ENCODE peak calls at places on chromosome 10, in ten cellular contexts. H is heart left ventricle, B is HepG2, M is fibroblast of mammary gland, P is mucosa of descending colon, K is thoracic aorta, Q is PC-9, O is astrocyte of the cerebellum, C is kidney, W is endothelial cell of umbilical vein. J is an unnamed sample.

GRCh38 chr10:73814896-73815718 is 3.7 kb upstream of the NDST2 start:
- DNase-seq in K (no peak), H (no peak), C (no peak), O (no peak), Q (no peak), B (no peak), P (no peak), W (no peak), M (peak), J (no peak)

GRCh38 chr10:50624866-50625491 is 1.2 kb upstream of the SGMS1 start:
- DNase-seq in H (peak), Q (peak), M (peak), K (peak), B (peak), P (peak), W (peak), O (no peak), C (no peak), J (peak)

GRCh38 chr10:69515699-69516547 is 57.3 kb downstream of the NEUROG3 start:
- DNase-seq in O (peak), P (peak), C (peak), M (peak), H (peak), K (no peak), B (peak), W (peak), Q (peak), J (peak)

GRCh38 chr10:95485445-95485844 is 75.7 kb downstream of the SORBS1 start:
- DNase-seq in P (no peak), B (peak), Q (no peak), H (no peak), K (no peak), M (no peak), O (no peak), C (no peak), W (peak), J (no peak)

GRCh38 chr10:130300608-130301025 is 164.4 kb downstream of the GLRX3 start:
- DNase-seq in M (peak), C (peak), B (no peak), P (peak), H (peak), Q (no peak), W (no peak), K (no peak), O (no peak), J (peak)

GRCh38 chr10:24513155-24513554 is 210.5 kb downstream of the ARHGAP21 start:
- DNase-seq in K (no peak), Q (no peak), W (no peak), P (peak), H (no peak), B (no peak), O (peak), C (no peak), M (peak), J (peak)

GRCh38 chr10:117165557-117166419 is 27.7 kb upstream of the VAX1 start:
- DNase-seq in M (peak), P (peak), H (peak), W (peak), Q (no peak), K (no peak), B (no peak), O (no peak), C (peak), J (peak)

GRCh38 chr10:86100581-86101061 is 266.0 kb downstream of the GRID1 start:
- DNase-seq in P (no peak), W (no peak), Q (no peak), M (peak), B (peak), K (no peak), C (no peak), O (no peak), H (no peak), J (no peak)

GRCh38 chr10:25747038-25747437 is 187.0 kb upstream of the MYO3A start:
- DNase-seq in P (no peak), W (no peak), B (no peak), Q (no peak), H (no peak), C (no peak), K (no peak), O (no peak), M (no peak), J (no peak)

GRCh38 chr10:106935978-106936451 is 228.5 kb downstream of the SORCS1 start:
- DNase-seq in B (no peak), W (no peak), K (no peak), H (no peak), O (no peak), C (no peak), M (no peak), Q (no peak), P (no peak), J (no peak)

GRCh38 chr10:106582291-106582690 is 582.2 kb downstream of the SORCS1 start:
- DNase-seq in M (peak), Q (no peak), K (no peak), B (no peak), C (no peak), W (no peak), O (no peak), P (no peak), H (no peak), J (no peak)

DNA sequence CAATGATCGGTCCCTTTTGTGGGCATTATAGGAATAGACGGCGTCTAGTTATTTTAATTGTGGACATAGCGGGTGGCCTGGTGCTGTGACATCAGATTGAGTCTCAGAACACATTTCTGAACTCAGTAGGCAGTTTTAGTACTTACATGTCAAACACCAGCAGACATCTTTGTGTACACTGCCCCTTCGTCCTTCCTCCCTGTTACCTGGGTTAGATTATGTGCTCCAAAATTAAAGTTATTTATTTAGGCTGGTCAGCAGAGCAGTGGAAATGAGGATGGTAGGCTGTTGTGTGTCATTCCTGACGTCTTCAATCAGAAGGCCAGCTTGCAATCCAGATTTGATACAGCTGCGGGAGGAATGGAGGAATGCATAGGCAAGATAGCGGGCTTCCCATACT is 3.7 kb downstream of the TCF7L2 start:
- DNase-seq in C (no peak), B (no peak), P (no peak), W (peak), K (no peak), Q (no peak), O (no peak), H (no peak), M (peak), J (peak)
- H3K4me3 ChIP-seq in C (peak), B (peak), P (peak), W (peak), K (peak), Q (peak), O (peak), H (peak), M (peak), J (peak)

GRCh38 chr10:18483787-18484186 is 167.6 kb downstream of the NSUN6 start:
- DNase-seq in M (no peak), W (no peak), O (no peak), H (no peak), B (no peak), C (no peak), P (no peak), K (no peak), Q (no peak), J (no peak)
- TF ChIP-seq CTCF in M (no peak), W (no peak), O (no peak), H (no peak), B (no peak), C (no peak), P (no peak), K (no peak), Q (no peak), J (no peak)

GRCh38 chr10:121864168-121864567 is 63.7 kb downstream of the ATE1 start:
- DNase-seq in Q (no peak), W (no peak), O (no peak), C (no peak), H (no peak), M (no peak), B (no peak), P (no peak), K (no peak), J (no peak)
- H3K4me3 ChIP-seq in Q (no peak), W (no peak), O (no peak), C (no peak), H (no peak), M (no peak), B (no peak), P (no peak), K (no peak), J (no peak)

GRCh38 chr10:102752934-102753664 is 9.4 kb downstream of the WBP1L start:
- DNase-seq in C (no peak), B (peak), O (peak), W (peak), Q (no peak), H (no peak), K (no peak), P (no peak), M (peak), J (peak)
- TF ChIP-seq CTCF in C (peak), B (peak), O (peak), W (peak), Q (peak), H (peak), K (peak), P (no peak), M (peak), J (peak)

GRCh38 chr10:124721295-124722052 is 22.7 kb downstream of the FAM53B start:
- DNase-seq in C (peak), W (peak), Q (no peak), H (peak), P (peak), M (peak), O (no peak), K (no peak), B (no peak), J (no peak)
- H3K4me3 ChIP-seq in C (no peak), W (no peak), Q (no peak), H (no peak), P (no peak), M (no peak), O (no peak), K (no peak), B (no peak), J (no peak)

GRCh38 chr10:71316786-71317160 is 2.3 kb upstream of the SLC29A3 start:
- DNase-seq in K (no peak), C (no peak), H (no peak), P (no peak), O (no peak), W (no peak), B (no peak), M (no peak), Q (no peak), J (no peak)

GRCh38 chr10:71321386-71321785 is 2.3 kb downstream of the SLC29A3 start:
- DNase-seq in W (no peak), O (no peak), Q (no peak), H (no peak), C (no peak), M (no peak), K (no peak), B (no peak), P (no peak), J (no peak)

GRCh38 chr10:71319042-71319799 is at the start of gene SLC29A3:
- DNase-seq in K (no peak), M (peak), O (peak), B (peak), P (peak), W (peak), C (peak), Q (peak), H (peak), J (peak)

GRCh38 chr10:71320592-71320991 is 1.5 kb downstream of the SLC29A3 start:
- DNase-seq in K (no peak), Q (no peak), C (peak), O (no peak), W (no peak), B (peak), P (peak), M (no peak), H (no peak), J (no peak)

GRCh38 chr10:71319800-71320392 is 837 bp downstream of the SLC29A3 start:
- DNase-seq in M (no peak), O (no peak), H (no peak), C (no peak), P (peak), K (no peak), Q (no peak), B (no peak), W (no peak), J (no peak)
- TF ChIP-seq CTCF in M (no peak), O (no peak), H (no peak), C (no peak), P (no peak), K (no peak), Q (peak), B (no peak), W (no peak), J (no peak)

DNA sequence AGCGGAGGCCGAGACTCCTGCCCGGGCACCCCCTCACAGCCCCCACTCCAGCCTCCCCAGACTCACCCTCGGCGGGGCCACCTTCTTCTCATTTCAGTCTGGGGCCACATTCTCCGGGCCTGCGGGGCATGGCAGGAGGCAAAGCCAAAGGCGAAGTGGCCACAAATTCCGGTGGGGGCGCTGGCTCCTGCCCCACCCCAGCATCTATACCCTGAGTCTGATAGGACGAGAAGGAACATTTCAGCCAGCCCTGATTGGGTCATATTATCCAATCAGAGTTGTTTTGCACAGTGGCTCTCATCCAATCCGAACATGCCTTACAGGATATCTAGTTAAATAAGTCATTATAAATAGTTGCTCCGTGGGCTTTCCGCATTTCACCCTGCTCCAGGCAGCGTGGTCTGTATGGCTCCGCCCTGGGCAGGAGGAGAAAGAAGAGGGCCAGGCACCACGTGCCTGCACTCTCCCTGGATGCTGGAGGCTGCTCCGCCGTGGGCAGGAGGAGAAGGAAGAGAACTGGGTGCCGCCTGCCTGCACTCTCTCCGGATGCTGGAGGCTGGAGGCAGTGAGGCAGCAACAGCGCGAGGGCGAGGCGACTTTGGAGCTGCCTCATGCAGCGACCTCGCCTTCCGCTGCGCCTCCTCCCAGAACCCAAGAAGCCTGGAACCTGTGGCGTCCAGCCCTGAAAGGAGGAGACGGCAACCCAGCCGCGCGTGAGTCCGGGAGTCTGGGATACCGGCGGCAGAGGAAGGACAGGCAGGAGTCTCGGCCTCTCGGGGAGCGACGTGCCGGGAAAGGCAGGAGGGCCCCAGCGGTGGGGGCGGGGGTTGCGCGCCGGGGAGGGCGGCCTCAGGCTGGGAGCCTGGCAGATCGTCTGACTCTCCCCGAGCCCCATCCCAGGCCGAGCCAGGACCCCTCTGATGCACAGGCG is 162.9 kb downstream of the ZNF33B start:
- DNase-seq in B (peak), C (peak), Q (no peak), H (peak), M (peak), O (no peak), W (peak), K (no peak), P (no peak), J (peak)
- H3K4me3 ChIP-seq in B (peak), C (peak), Q (no peak), H (peak), M (no peak), O (no peak), W (no peak), K (peak), P (no peak), J (peak)

DNA sequence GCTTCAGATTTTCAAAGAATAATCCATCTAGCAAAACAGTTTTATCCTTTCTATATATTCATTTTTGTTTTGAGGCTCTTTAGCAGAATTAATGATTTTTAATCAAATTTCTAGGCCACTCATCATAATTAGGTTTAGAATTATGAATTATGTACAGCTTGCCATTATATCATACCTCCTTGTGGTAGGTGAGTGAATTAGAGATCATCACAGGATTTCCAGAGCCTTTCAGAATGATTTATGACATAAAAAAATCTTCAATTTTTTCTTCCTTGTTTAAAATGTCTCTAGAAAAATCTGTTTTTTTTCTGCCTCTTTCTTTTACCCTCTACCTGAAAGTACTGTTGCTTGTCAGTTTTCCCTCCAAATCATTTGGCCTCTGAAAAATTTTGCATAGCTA is 433.3 kb downstream of the LRMDA start:
- DNase-seq in O (no peak), Q (no peak), K (no peak), H (no peak), P (no peak), B (no peak), C (no peak), M (no peak), W (no peak), J (no peak)
- TF ChIP-seq CTCF in O (no peak), Q (no peak), K (no peak), H (no peak), P (no peak), B (no peak), C (no peak), M (no peak), W (no peak), J (no peak)

GRCh38 chr10:102508506-102508905 is 4.7 kb downstream of the SUFU start:
- DNase-seq in Q (no peak), K (no peak), P (no peak), B (no peak), C (no peak), W (no peak), O (no peak), H (no peak), M (no peak), J (no peak)

GRCh38 chr10:102514487-102515311 is 10.9 kb downstream of the SUFU start:
- DNase-seq in H (no peak), O (no peak), K (no peak), Q (no peak), P (no peak), B (no peak), C (peak), M (no peak), W (no peak), J (no peak)

GRCh38 chr10:102515724-102516123 is 12.0 kb downstream of the SUFU start:
- DNase-seq in H (no peak), O (no peak), B (no peak), K (no peak), C (no peak), M (no peak), P (no peak), W (no peak), Q (no peak), J (no peak)

GRCh38 chr10:102509387-102509786 is 5.6 kb downstream of the SUFU start:
- DNase-seq in Q (peak), O (no peak), P (no peak), K (no peak), H (no peak), W (peak), M (peak), C (no peak), B (no peak), J (peak)

GRCh38 chr10:102511562-102512274 is 7.9 kb downstream of the SUFU start:
- DNase-seq in Q (no peak), H (no peak), W (no peak), C (no peak), K (no peak), P (no peak), O (no peak), M (no peak), B (no peak), J (no peak)
- H3K4me3 ChIP-seq in Q (no peak), H (no peak), W (no peak), C (no peak), K (no peak), P (no peak), O (no peak), M (no peak), B (no peak), J (no peak)

J was measured in fibroblast of villous mesenchyme.